ENCODE peak calls at places on chromosome 1, in seven cellular contexts. P is left lung, J is left ventricle myocardium inferior, M is endothelial cell of umbilical vein, U is PC-3, X is IMR-90, N is colonic mucosa. Q is an unnamed sample.

GRCh38 chr1:236603896-236604217 is 459 bp downstream of the HEATR1 start:
- DNase-seq in P (no peak), M (no peak), U (peak; percentile 2), N (peak; percentile 19), X (peak; percentile 49), J (no peak), Q (peak; percentile 57)

GRCh38 chr1:206555473-206555935 is 48.2 kb downstream of the RASSF5 start:
- DNase-seq in X (no peak), M (no peak), N (no peak), J (peak; percentile 63), P (no peak), U (no peak), Q (no peak)

GRCh38 chr1:205226868-205227583 is 720 bp upstream of the TMCC2 start:
- DNase-seq in J (no peak), X (peak; percentile 43), U (peak; percentile 63), P (no peak), N (no peak), M (peak; percentile 37), Q (no peak)

GRCh38 chr1:25989860-25990650 is 7.8 kb downstream of the PAFAH2 start:
- DNase-seq in J (no peak), N (no peak), M (no peak), U (peak; percentile 49), X (peak; percentile 12), P (no peak), Q (no peak)

GRCh38 chr1:53659436-53659835 is 79.5 kb downstream of the GLIS1 start:
- DNase-seq in M (no peak), U (no peak), N (no peak), J (no peak), X (no peak), P (no peak), Q (no peak)

GRCh38 chr1:7827134-7827955 is 25.5 kb downstream of the UTS2 start:
- DNase-seq in U (no peak), J (no peak), M (peak; percentile 15), X (no peak), P (peak; percentile 77), N (peak; percentile 58), Q (peak; percentile 19)

GRCh38 chr1:227944066-227944930 is 3.4 kb downstream of the WNT9A start:
- DNase-seq in N (peak; percentile 20), M (no peak), X (no peak), P (peak; percentile 55), J (peak; percentile 71), U (no peak), Q (peak; percentile 12)

GRCh38 chr1:105492941-105493340 is 1563.5 kb upstream of the PRMT6 start:
- DNase-seq in N (no peak), P (no peak), X (no peak), J (no peak), U (no peak), M (no peak), Q (no peak)

GRCh38 chr1:245277276-245277675 is 122.5 kb downstream of the KIF26B start:
- DNase-seq in P (no peak), M (no peak), X (no peak), U (peak; percentile 23), N (no peak), J (no peak), Q (no peak)

GRCh38 chr1:7579831-7580804 is 191.0 kb upstream of the VAMP3 start:
- DNase-seq in M (no peak), J (no peak), U (no peak), P (peak; percentile 45), N (no peak), X (no peak), Q (no peak)

GRCh38 chr1:17176306-17177061 is 28.4 kb upstream of the PADI1 start:
- DNase-seq in X (no peak), N (no peak), M (no peak), P (no peak), J (no peak), U (no peak), Q (no peak)

GRCh38 chr1:181083842-181084605 is 4.5 kb upstream of the IER5 start:
- DNase-seq in U (peak; percentile 48), X (no peak), P (no peak), J (no peak), N (peak; percentile 60), M (peak; percentile 71), Q (no peak)

GRCh38 chr1:36469163-36469562 is 5.0 kb upstream of the MRPS15 start:
- DNase-seq in J (no peak), X (no peak), P (no peak), N (no peak), M (no peak), U (no peak), Q (no peak)

GRCh38 chr1:203480525-203481084 is 5.0 kb downstream of the PRELP start:
- DNase-seq in X (peak; percentile 97), J (peak; percentile 55), U (peak; percentile 94), M (peak; percentile 40), N (peak; percentile 84), P (peak; percentile 89), Q (no peak)

GRCh38 chr1:17287377-17287776 is 20.6 kb upstream of the PADI4 start:
- DNase-seq in P (no peak), J (no peak), N (no peak), X (peak; percentile 73), M (no peak), U (peak; percentile 98), Q (no peak)

GRCh38 chr1:152626688-152627087 is 3.8 kb upstream of the LCE3A start:
- DNase-seq in X (no peak), P (no peak), M (no peak), N (no peak), U (no peak), J (no peak), Q (no peak)

GRCh38 chr1:3911521-3911845 is 11.4 kb upstream of the C1orf174 start:
- DNase-seq in M (no peak), J (no peak), U (no peak), P (no peak), X (no peak), N (no peak), Q (no peak)
- H3K4me3 ChIP-seq in M (no peak overlapping the region), J (no peak overlapping the region), U (peak overlapping the region; percentile 48), P (no peak overlapping the region), X (no peak overlapping the region), N (no peak overlapping the region), Q (no peak overlapping the region)

GRCh38 chr1:9302745-9303524 is 10.2 kb downstream of the SPSB1 start:
- DNase-seq in U (peak; percentile 91), P (no peak), N (no peak), M (peak; percentile 83), J (peak; percentile 47), X (peak; percentile 97), Q (no peak)

GRCh38 chr1:9298282-9298681 is 5.6 kb downstream of the SPSB1 start:
- DNase-seq in X (no peak), P (no peak), N (no peak), U (no peak), M (no peak), J (no peak), Q (no peak)

GRCh38 chr1:9303916-9304315 is 11.2 kb downstream of the SPSB1 start:
- DNase-seq in P (no peak), J (no peak), N (no peak), M (no peak), X (no peak), U (no peak), Q (no peak)

GRCh38 chr1:9297831-9298230 is 5.1 kb downstream of the SPSB1 start:
- DNase-seq in J (no peak), P (no peak), N (no peak), M (no peak), X (no peak), U (no peak), Q (no peak)

DNA sequence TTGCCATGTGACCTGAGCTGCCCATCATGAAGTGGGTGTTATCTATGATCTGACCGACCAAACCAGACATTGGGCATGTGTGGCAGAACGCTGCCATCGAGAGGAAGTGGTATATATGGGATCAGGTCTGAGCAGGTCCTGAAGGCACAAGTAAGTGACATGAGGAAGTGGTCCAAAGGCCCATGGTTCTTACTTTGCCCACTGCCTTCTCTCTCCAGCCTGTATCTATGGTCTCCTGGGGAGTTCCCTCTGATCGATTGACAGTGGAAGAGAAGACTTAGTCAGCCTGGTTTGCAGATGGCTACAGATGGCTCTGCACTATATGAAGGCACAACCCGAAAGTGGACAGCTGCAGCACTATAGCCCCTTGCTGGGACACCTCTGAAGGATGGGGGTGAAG is 7.9 kb downstream of the SPSB1 start:
- DNase-seq in N (no peak), J (no peak), M (no peak), P (no peak), X (no peak), U (no peak), Q (no peak)
- H3K27ac ChIP-seq in N (peak overlapping the region; percentile 46), J (no peak overlapping the region), M (no peak overlapping the region), P (peak overlapping the region; percentile 72), X (peak overlapping the region; percentile 7), U (peak overlapping the region; percentile 93), Q (no peak overlapping the region)

GRCh38 chr1:2911391-2912178 is 109.7 kb upstream of the ACTRT2 start:
- DNase-seq in J (no peak), N (no peak), U (no peak), M (no peak), X (no peak), P (no peak), Q (no peak)
- H3K9me3 ChIP-seq in J (no peaks in the 10 kb centered on the region), N (no peaks in the 10 kb centered on the region), U (no peaks in the 10 kb centered on the region), M (peaks cover 8% of the 10 kb centered on the region), X (peaks cover 76% of the 10 kb centered on the region), P (no peaks in the 10 kb centered on the region), Q (no peaks in the 10 kb centered on the region)

GRCh38 chr1:19160831-19161230 is 49.2 kb downstream of the UBR4 start:
- DNase-seq in N (no peak), U (no peak), X (no peak), P (no peak), J (no peak), M (no peak), Q (no peak)

GRCh38 chr1:19156676-19157075 is 53.4 kb downstream of the UBR4 start:
- DNase-seq in P (no peak), M (peak; percentile 97), J (peak; percentile 29), X (peak; percentile 44), N (peak; percentile 93), U (peak; percentile 94), Q (no peak)

GRCh38 chr1:19153169-19153568 is 56.9 kb downstream of the UBR4 start:
- DNase-seq in N (no peak), J (no peak), M (no peak), P (no peak), X (no peak), U (no peak), Q (no peak)

GRCh38 chr1:19154876-19155275 is 55.2 kb downstream of the UBR4 start:
- DNase-seq in N (no peak), J (no peak), X (no peak), M (no peak), U (no peak), P (no peak), Q (no peak)

DNA sequence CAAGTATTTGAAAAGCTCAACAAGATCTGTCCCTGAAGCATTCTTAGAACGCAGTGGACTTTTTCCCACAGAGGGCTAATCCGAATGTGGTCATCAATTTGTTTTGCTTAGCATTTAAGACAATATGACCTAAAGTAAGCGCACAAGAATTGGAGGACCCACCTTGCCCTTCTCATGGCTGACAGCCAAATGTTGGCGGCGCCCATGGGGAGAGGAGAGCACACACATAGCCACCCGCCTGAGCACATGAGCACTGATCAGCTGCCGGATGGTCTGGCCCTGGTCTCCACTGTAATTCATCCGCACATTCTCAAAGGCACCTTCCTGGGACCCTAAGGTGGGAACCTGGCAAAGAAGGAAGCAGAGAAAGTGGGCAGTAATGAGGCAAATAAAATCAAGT is 52.4 kb downstream of the UBR4 start:
- DNase-seq in P (no peak), J (no peak), N (no peak), X (no peak), U (no peak), M (peak; percentile 30), Q (no peak)
- H3K4me3 ChIP-seq in P (no peak overlapping the region), J (no peak overlapping the region), N (no peak overlapping the region), X (no peak overlapping the region), U (no peak overlapping the region), M (no peak overlapping the region), Q (no peak overlapping the region)

Q was measured in naive thymus-derived CD4-positive, alpha-beta T cell.